ENCODE peak calls at places on chromosomes 7 and 10, in seven cellular contexts. R, G, Z, D, I, V and U are unnamed samples.

GRCh38 chr7:34064511-34065158 is 159.3 kb downstream of the BMPER start:
- DNase-seq in R (no peak), D (no peak), I (no peak), V (no peak), Z (no peak), G (peak; percentile 67), U (peak; percentile 47)

GRCh38 chr10:11197266-11197712 is 179.6 kb downstream of the CELF2 start:
- DNase-seq in I (no peak), G (no peak), D (peak; percentile 40), V (no peak), Z (no peak), R (no peak), U (peak; percentile 6)

GRCh38 chr7:4134631-4135030 is 547.5 kb upstream of the FOXK1 start:
- DNase-seq in R (no peak), G (no peak), V (no peak), I (no peak), D (no peak), Z (no peak), U (no peak)

GRCh38 chr7:34208878-34209621 is 303.7 kb downstream of the BMPER start:
- DNase-seq in Z (no peak), R (no peak), G (no peak), V (no peak), D (no peak), I (no peak), U (no peak)

GRCh38 chr10:102633282-102633681 is 11.0 kb upstream of the TRIM8 start:
- DNase-seq in V (no peak), I (no peak), G (peak; percentile 81), D (no peak), Z (no peak), R (no peak), U (peak; percentile 82)

GRCh38 chr10:73054286-73054685 is 42.4 kb downstream of the P4HA1 start:
- DNase-seq in D (no peak), Z (no peak), V (no peak), I (no peak), G (no peak), R (no peak), U (no peak)

GRCh38 chr10:688621-689426 is 644 bp downstream of the DIP2C start:
- DNase-seq in Z (peak; percentile 36), V (peak; percentile 68), G (peak; percentile 37), R (peak; percentile 56), D (no peak), I (no peak), U (peak; percentile 67)

GRCh38 chr10:124097883-124098282 is 4.5 kb upstream of the CHST15 start:
- DNase-seq in R (no peak), D (no peak), I (no peak), G (no peak), Z (no peak), V (no peak), U (no peak)

GRCh38 chr10:24700911-24701310 is 22.8 kb downstream of the ARHGAP21 start:
- DNase-seq in G (no peak), I (no peak), D (no peak), R (no peak), V (no peak), Z (no peak), U (no peak)

GRCh38 chr10:50992972-50993766 is 81.1 kb upstream of the PRKG1 start:
- DNase-seq in D (peak; percentile 38), R (peak; percentile 9), Z (no peak), I (no peak), G (peak; percentile 88), V (no peak), U (peak; percentile 88)

GRCh38 chr7:13327669-13328068 is 640.2 kb downstream of the ARL4A start:
- DNase-seq in D (no peak), I (no peak), Z (no peak), G (peak; percentile 1), R (no peak), V (no peak), U (no peak)

GRCh38 chr7:36910859-36911258 is 186.6 kb upstream of the AOAH start:
- DNase-seq in V (no peak), Z (no peak), R (no peak), G (no peak), D (no peak), I (no peak), U (no peak)

GRCh38 chr7:36910401-36910800 is 186.1 kb upstream of the AOAH start:
- DNase-seq in V (no peak), I (no peak), G (no peak), Z (no peak), D (no peak), R (no peak), U (no peak)

GRCh38 chr7:36911788-36912187 is 187.5 kb upstream of the AOAH start:
- DNase-seq in Z (no peak), V (no peak), I (no peak), D (no peak), G (no peak), R (no peak), U (no peak)

GRCh38 chr7:36916619-36917018 is 192.3 kb upstream of the AOAH start:
- DNase-seq in V (no peak), R (no peak), D (no peak), Z (no peak), I (no peak), G (no peak), U (no peak)

GRCh38 chr7:36916116-36916515 is 191.8 kb upstream of the AOAH start:
- DNase-seq in G (no peak), R (no peak), I (no peak), Z (no peak), D (no peak), V (no peak), U (no peak)
- H3K4ac ChIP-seq in G (no peak overlapping the region), R (no peak overlapping the region), I (no peak overlapping the region), Z (no peak overlapping the region), D (no peak overlapping the region), V (no peak overlapping the region), U (no peak overlapping the region)

GRCh38 chr10:86646933-86647332 is 7.4 kb upstream of the OPN4 start:
- DNase-seq in I (no peak), V (peak; percentile 38), G (no peak), D (no peak), Z (no peak), R (no peak), U (no peak)

GRCh38 chr10:86647773-86648705 is 6.3 kb upstream of the OPN4 start:
- DNase-seq in Z (no peak), I (no peak), G (no peak), D (no peak), V (peak; percentile 42), R (no peak), U (peak; percentile 60)

GRCh38 chr10:86649471-86650150 is 4.7 kb upstream of the OPN4 start:
- DNase-seq in V (peak; percentile 47), R (no peak), I (no peak), Z (no peak), G (no peak), D (peak; percentile 25), U (no peak)

GRCh38 chr10:86650151-86650550 is 4.2 kb upstream of the OPN4 start:
- DNase-seq in R (no peak), D (no peak), G (no peak), Z (no peak), V (peak; percentile 37), I (no peak), U (no peak)

DNA sequence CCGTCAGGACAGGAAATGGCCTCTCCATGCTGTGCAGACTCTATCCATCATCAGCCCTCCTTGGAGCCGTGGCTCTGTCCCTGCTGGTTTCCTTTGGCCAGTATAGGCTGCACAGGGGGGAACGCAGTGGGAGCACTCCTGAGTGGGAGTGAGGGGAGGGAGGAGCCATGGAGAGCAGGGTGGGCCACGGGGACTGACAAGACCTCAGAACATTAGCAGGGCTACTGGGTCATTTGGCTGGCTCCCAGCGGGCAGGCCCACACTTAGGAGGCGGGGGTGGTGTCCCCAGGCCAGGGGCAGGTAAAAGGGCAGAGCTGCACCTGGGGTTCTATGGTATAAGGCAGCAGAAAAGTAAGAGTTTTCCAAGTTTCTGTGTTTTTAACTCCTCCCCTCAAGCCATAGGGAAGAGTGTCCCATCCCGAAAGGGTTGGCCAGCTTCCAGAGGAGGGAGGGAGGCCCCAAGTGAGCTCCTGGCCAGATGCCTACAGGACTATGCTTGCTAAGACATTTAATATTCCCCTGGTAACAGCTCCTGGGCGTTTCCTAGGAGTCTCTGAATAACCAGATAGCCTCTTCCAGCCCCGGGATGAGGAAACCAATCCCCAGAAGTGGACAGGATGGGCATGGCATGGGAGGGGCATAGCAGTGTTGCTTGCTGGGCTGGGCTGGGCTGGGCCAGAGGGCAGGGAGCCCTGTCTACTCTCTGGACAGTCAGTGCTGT is 5.5 kb upstream of the OPN4 start:
- DNase-seq in D (no peak), Z (no peak), G (peak; percentile 68), V (no peak), R (no peak), I (no peak), U (peak; percentile 63)
- H4K8ac ChIP-seq in D (no peak overlapping the region), Z (no peak overlapping the region), G (no peak overlapping the region), V (no peak overlapping the region), R (no peak overlapping the region), I (no peak overlapping the region), U (peak overlapping the region; percentile 7)

DNA sequence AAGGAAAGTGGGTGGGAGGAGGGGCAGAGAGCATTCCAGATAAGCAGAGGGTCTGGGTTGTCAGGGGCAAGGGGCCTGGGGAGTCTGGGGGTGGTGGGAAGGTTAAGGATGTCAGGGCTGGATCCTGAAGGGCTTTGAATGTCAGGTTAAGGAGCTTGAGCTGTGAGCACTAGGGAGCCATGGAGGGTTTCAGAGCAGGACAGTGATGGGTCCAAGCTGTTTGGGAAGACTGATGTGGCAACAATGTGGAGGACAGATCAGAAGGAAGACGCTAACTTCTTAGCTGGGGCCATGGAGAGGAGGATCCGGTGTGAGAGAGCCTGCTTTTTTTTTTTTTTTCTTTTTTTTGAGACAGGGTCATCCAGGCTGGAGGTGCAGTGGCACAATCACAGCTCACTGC is 13.9 kb upstream of the AQP1 start:
- DNase-seq in D (no peak), I (no peak), Z (no peak), V (no peak), R (no peak), G (no peak), U (no peak)
- H3K4ac ChIP-seq in D (no peak overlapping the region), I (no peak overlapping the region), Z (no peak overlapping the region), V (no peak overlapping the region), R (no peak overlapping the region), G (no peak overlapping the region), U (no peak overlapping the region)

GRCh38 chr7:2800220-2800922 is 43.7 kb downstream of the GNA12 start:
- DNase-seq in V (no peak), D (no peak), R (no peak), Z (no peak), G (no peak), I (no peak), U (no peak)
- H4K8ac ChIP-seq in V (no peak overlapping the region), D (no peak overlapping the region), R (no peak overlapping the region), Z (no peak overlapping the region), G (peak overlapping the region; percentile 3), I (no peak overlapping the region), U (no peak overlapping the region)

GRCh38 chr7:1441615-1442354 is 17.5 kb downstream of the MICALL2 start:
- DNase-seq in G (no peak), Z (no peak), D (no peak), I (no peak), V (no peak), R (no peak), U (no peak)
- H3K4ac ChIP-seq in G (no peak overlapping the region), Z (no peak overlapping the region), D (no peak overlapping the region), I (no peak overlapping the region), V (no peak overlapping the region), R (no peak overlapping the region), U (no peak overlapping the region)